ENCODE peak calls at places on chromosomes 11 and 22, in ten cellular contexts. One of them, this sample, is unnamed.

GRCh38 chr11:2420502-2421225 is 20.1 kb downstream of the TSSC4 start:
- DNase-seq in neural progenitor cell: peak
- DNase-seq in right lobe of liver: peak
- DNase-seq in left lung: peak
- DNase-seq in PC-3: peak
- DNase-seq in adrenal gland: peak
- DNase-seq in MM.1S: peak
- DNase-seq in ovary: peak
- DNase-seq in pancreas: peak
- DNase-seq in uterus: peak
- DNase-seq in this sample: peak

GRCh38 chr11:128269466-128269865 is 317.9 kb downstream of the ETS1 start:
- DNase-seq in neural progenitor cell: no peak
- DNase-seq in right lobe of liver: no peak
- DNase-seq in left lung: no peak
- DNase-seq in PC-3: no peak
- DNase-seq in adrenal gland: no peak
- DNase-seq in MM.1S: no peak
- DNase-seq in ovary: no peak
- DNase-seq in pancreas: no peak
- DNase-seq in uterus: no peak
- DNase-seq in this sample: no peak

GRCh38 chr11:5938603-5938965 is 3.5 kb upstream of the OR56A3 start:
- DNase-seq in neural progenitor cell: no peak
- DNase-seq in right lobe of liver: no peak
- DNase-seq in left lung: no peak
- DNase-seq in PC-3: no peak
- DNase-seq in adrenal gland: no peak
- DNase-seq in MM.1S: no peak
- DNase-seq in ovary: no peak
- DNase-seq in pancreas: no peak
- DNase-seq in uterus: no peak
- DNase-seq in this sample: no peak

GRCh38 chr11:67381244-67381972 is 8.0 kb upstream of the CLCF1 start:
- DNase-seq in neural progenitor cell: no peak
- DNase-seq in right lobe of liver: no peak
- DNase-seq in left lung: no peak
- DNase-seq in PC-3: no peak
- DNase-seq in adrenal gland: peak
- DNase-seq in MM.1S: no peak
- DNase-seq in ovary: no peak
- DNase-seq in pancreas: no peak
- DNase-seq in uterus: no peak
- DNase-seq in this sample: no peak

GRCh38 chr11:1744879-1745700 is 5.3 kb downstream of the IFITM10 start:
- DNase-seq in neural progenitor cell: no peak
- DNase-seq in right lobe of liver: peak
- DNase-seq in left lung: peak
- DNase-seq in PC-3: no peak
- DNase-seq in adrenal gland: peak
- DNase-seq in MM.1S: no peak
- DNase-seq in ovary: no peak
- DNase-seq in pancreas: peak
- DNase-seq in uterus: no peak
- DNase-seq in this sample: peak

GRCh38 chr11:114912826-114913225 is 234.5 kb downstream of the NXPE2 start:
- DNase-seq in neural progenitor cell: no peak
- DNase-seq in right lobe of liver: no peak
- DNase-seq in left lung: no peak
- DNase-seq in PC-3: no peak
- DNase-seq in adrenal gland: no peak
- DNase-seq in MM.1S: no peak
- DNase-seq in ovary: no peak
- DNase-seq in pancreas: no peak
- DNase-seq in uterus: no peak
- DNase-seq in this sample: no peak

GRCh38 chr11:108616549-108616948 is 23.0 kb upstream of the EXPH5 start:
- DNase-seq in neural progenitor cell: no peak
- DNase-seq in right lobe of liver: no peak
- DNase-seq in left lung: no peak
- DNase-seq in PC-3: peak
- DNase-seq in adrenal gland: no peak
- DNase-seq in MM.1S: no peak
- DNase-seq in ovary: no peak
- DNase-seq in pancreas: no peak
- DNase-seq in uterus: no peak
- DNase-seq in this sample: no peak

GRCh38 chr22:40407021-40407761 is 36.8 kb downstream of the SGSM3 start:
- DNase-seq in neural progenitor cell: no peak
- DNase-seq in right lobe of liver: no peak
- DNase-seq in left lung: no peak
- DNase-seq in PC-3: no peak
- DNase-seq in adrenal gland: no peak
- DNase-seq in MM.1S: no peak
- DNase-seq in ovary: no peak
- DNase-seq in pancreas: peak
- DNase-seq in uterus: no peak
- DNase-seq in this sample: no peak

GRCh38 chr11:19241260-19242183 is 777 bp upstream of the E2F8 start:
- DNase-seq in neural progenitor cell: peak
- DNase-seq in right lobe of liver: peak
- DNase-seq in left lung: peak
- DNase-seq in PC-3: peak
- DNase-seq in adrenal gland: peak
- DNase-seq in MM.1S: peak
- DNase-seq in ovary: no peak
- DNase-seq in pancreas: peak
- DNase-seq in uterus: no peak
- DNase-seq in this sample: peak

GRCh38 chr11:67640021-67640757 is 626 bp upstream of the TBX10 start:
- DNase-seq in neural progenitor cell: peak
- DNase-seq in right lobe of liver: peak
- DNase-seq in left lung: peak
- DNase-seq in PC-3: peak
- DNase-seq in adrenal gland: peak
- DNase-seq in MM.1S: peak
- DNase-seq in ovary: peak
- DNase-seq in pancreas: peak
- DNase-seq in uterus: no peak
- DNase-seq in this sample: peak

GRCh38 chr11:18844753-18845367 is 53.3 kb upstream of the PTPN5 start:
- DNase-seq in neural progenitor cell: peak
- DNase-seq in right lobe of liver: no peak
- DNase-seq in left lung: no peak
- DNase-seq in PC-3: peak
- DNase-seq in adrenal gland: no peak
- DNase-seq in MM.1S: peak
- DNase-seq in ovary: no peak
- DNase-seq in pancreas: no peak
- DNase-seq in uterus: no peak
- DNase-seq in this sample: no peak

GRCh38 chr11:55714982-55715888 is 53.2 kb downstream of the OR4C6 start:
- DNase-seq in neural progenitor cell: no peak
- DNase-seq in right lobe of liver: no peak
- DNase-seq in left lung: no peak
- DNase-seq in PC-3: peak
- DNase-seq in adrenal gland: no peak
- DNase-seq in MM.1S: peak
- DNase-seq in ovary: no peak
- DNase-seq in pancreas: no peak
- DNase-seq in uterus: no peak
- DNase-seq in this sample: no peak

GRCh38 chr22:39276461-39277134 is 31.8 kb upstream of the PDGFB start:
- DNase-seq in neural progenitor cell: no peak
- DNase-seq in right lobe of liver: no peak
- DNase-seq in left lung: no peak
- DNase-seq in PC-3: peak
- DNase-seq in adrenal gland: no peak
- DNase-seq in MM.1S: no peak
- DNase-seq in ovary: no peak
- DNase-seq in pancreas: no peak
- DNase-seq in uterus: no peak
- DNase-seq in this sample: no peak

GRCh38 chr22:33477131-33478111 is 419.2 kb upstream of the SYN3 start:
- DNase-seq in neural progenitor cell: no peak
- DNase-seq in right lobe of liver: no peak
- DNase-seq in left lung: no peak
- DNase-seq in PC-3: no peak
- DNase-seq in adrenal gland: no peak
- DNase-seq in MM.1S: no peak
- DNase-seq in ovary: no peak
- DNase-seq in pancreas: no peak
- DNase-seq in uterus: no peak
- DNase-seq in this sample: no peak

GRCh38 chr22:37244922-37245722 is 1.1 kb upstream of the RAC2 start:
- DNase-seq in neural progenitor cell: no peak
- DNase-seq in right lobe of liver: no peak
- DNase-seq in left lung: peak
- DNase-seq in PC-3: no peak
- DNase-seq in adrenal gland: no peak
- DNase-seq in MM.1S: peak
- DNase-seq in ovary: no peak
- DNase-seq in pancreas: no peak
- DNase-seq in uterus: no peak
- DNase-seq in this sample: no peak

GRCh38 chr11:68350759-68351449 is 38.5 kb downstream of the LRP5 start:
- DNase-seq in neural progenitor cell: peak
- DNase-seq in right lobe of liver: no peak
- DNase-seq in left lung: no peak
- DNase-seq in PC-3: no peak
- DNase-seq in adrenal gland: no peak
- DNase-seq in MM.1S: no peak
- DNase-seq in ovary: no peak
- DNase-seq in pancreas: no peak
- DNase-seq in uterus: no peak
- DNase-seq in this sample: no peak

GRCh38 chr11:72413914-72414628 is 20.3 kb downstream of the CLPB start:
- DNase-seq in neural progenitor cell: peak
- DNase-seq in right lobe of liver: peak
- DNase-seq in left lung: peak
- DNase-seq in PC-3: peak
- DNase-seq in adrenal gland: peak
- DNase-seq in MM.1S: peak
- DNase-seq in ovary: peak
- DNase-seq in pancreas: peak
- DNase-seq in uterus: peak
- DNase-seq in this sample: peak

GRCh38 chr11:63560506-63561179 is 2.5 kb downstream of the PLAAT2 start:
- DNase-seq in neural progenitor cell: no peak
- DNase-seq in right lobe of liver: no peak
- DNase-seq in left lung: no peak
- DNase-seq in PC-3: peak
- DNase-seq in adrenal gland: no peak
- DNase-seq in MM.1S: no peak
- DNase-seq in ovary: no peak
- DNase-seq in pancreas: no peak
- DNase-seq in uterus: no peak
- DNase-seq in this sample: no peak

GRCh38 chr22:43213066-43213465 is 26.1 kb upstream of the TTLL12 start:
- DNase-seq in neural progenitor cell: peak
- DNase-seq in right lobe of liver: no peak
- DNase-seq in left lung: peak
- DNase-seq in PC-3: no peak
- DNase-seq in adrenal gland: no peak
- DNase-seq in MM.1S: no peak
- DNase-seq in ovary: no peak
- DNase-seq in pancreas: no peak
- DNase-seq in uterus: no peak
- DNase-seq in this sample: no peak

GRCh38 chr22:46684706-46685105 is 53.3 kb downstream of the CERK start:
- DNase-seq in neural progenitor cell: no peak
- DNase-seq in right lobe of liver: no peak
- DNase-seq in left lung: no peak
- DNase-seq in PC-3: no peak
- DNase-seq in adrenal gland: no peak
- DNase-seq in MM.1S: no peak
- DNase-seq in ovary: no peak
- DNase-seq in pancreas: no peak
- DNase-seq in uterus: no peak
- DNase-seq in this sample: no peak

GRCh38 chr11:115581871-115582639 is 77.8 kb upstream of the CADM1 start:
- DNase-seq in neural progenitor cell: peak
- DNase-seq in right lobe of liver: no peak
- DNase-seq in left lung: no peak
- DNase-seq in PC-3: no peak
- DNase-seq in adrenal gland: no peak
- DNase-seq in MM.1S: no peak
- DNase-seq in ovary: no peak
- DNase-seq in pancreas: no peak
- DNase-seq in uterus: no peak
- DNase-seq in this sample: no peak

GRCh38 chr11:64604458-64605247 is 13.6 kb downstream of the SLC22A12 start:
- DNase-seq in neural progenitor cell: no peak
- DNase-seq in right lobe of liver: no peak
- DNase-seq in left lung: no peak
- DNase-seq in PC-3: no peak
- DNase-seq in adrenal gland: no peak
- DNase-seq in MM.1S: no peak
- DNase-seq in ovary: no peak
- DNase-seq in pancreas: no peak
- DNase-seq in uterus: no peak
- DNase-seq in this sample: no peak
- H3K4me3 ChIP-seq in neural progenitor cell: no peak
- H3K4me3 ChIP-seq in right lobe of liver: no peak
- H3K4me3 ChIP-seq in left lung: no peak
- H3K4me3 ChIP-seq in PC-3: no peak
- H3K4me3 ChIP-seq in adrenal gland: no peak
- H3K4me3 ChIP-seq in MM.1S: no peak
- H3K4me3 ChIP-seq in ovary: no peak
- H3K4me3 ChIP-seq in pancreas: no peak
- H3K4me3 ChIP-seq in uterus: no peak
- H3K4me3 ChIP-seq in this sample: no peak

GRCh38 chr11:44709966-44710365 is 16.8 kb upstream of the TSPAN18 start:
- DNase-seq in neural progenitor cell: no peak
- DNase-seq in right lobe of liver: no peak
- DNase-seq in left lung: no peak
- DNase-seq in PC-3: peak
- DNase-seq in adrenal gland: peak
- DNase-seq in MM.1S: no peak
- DNase-seq in ovary: no peak
- DNase-seq in pancreas: no peak
- DNase-seq in uterus: no peak
- DNase-seq in this sample: no peak
- H3K27ac ChIP-seq in neural progenitor cell: no peak
- H3K27ac ChIP-seq in right lobe of liver: no peak
- H3K27ac ChIP-seq in left lung: no peak
- H3K27ac ChIP-seq in PC-3: no peak
- H3K27ac ChIP-seq in adrenal gland: no peak
- H3K27ac ChIP-seq in MM.1S: no peak
- H3K27ac ChIP-seq in ovary: no peak
- H3K27ac ChIP-seq in pancreas: no peak
- H3K27ac ChIP-seq in uterus: no peak
- H3K27ac ChIP-seq in this sample: no peak

GRCh38 chr22:29914165-29914564 is 31.2 kb downstream of the MTMR3 start:
- DNase-seq in neural progenitor cell: no peak
- DNase-seq in right lobe of liver: no peak
- DNase-seq in left lung: no peak
- DNase-seq in PC-3: peak
- DNase-seq in adrenal gland: no peak
- DNase-seq in MM.1S: no peak
- DNase-seq in ovary: no peak
- DNase-seq in pancreas: no peak
- DNase-seq in uterus: no peak
- DNase-seq in this sample: no peak
- H3K4me3 ChIP-seq in neural progenitor cell: peak
- H3K4me3 ChIP-seq in right lobe of liver: no peak
- H3K4me3 ChIP-seq in left lung: no peak
- H3K4me3 ChIP-seq in PC-3: no peak
- H3K4me3 ChIP-seq in adrenal gland: no peak
- H3K4me3 ChIP-seq in MM.1S: no peak
- H3K4me3 ChIP-seq in ovary: no peak
- H3K4me3 ChIP-seq in pancreas: no peak
- H3K4me3 ChIP-seq in uterus: no peak
- H3K4me3 ChIP-seq in this sample: no peak

GRCh38 chr11:46247664-46248063 is 29.8 kb upstream of the CREB3L1 start:
- DNase-seq in neural progenitor cell: peak
- DNase-seq in right lobe of liver: no peak
- DNase-seq in left lung: no peak
- DNase-seq in PC-3: peak
- DNase-seq in adrenal gland: peak
- DNase-seq in MM.1S: peak
- DNase-seq in ovary: no peak
- DNase-seq in pancreas: peak
- DNase-seq in uterus: no peak
- DNase-seq in this sample: no peak
- H3K27ac ChIP-seq in neural progenitor cell: no peak
- H3K27ac ChIP-seq in right lobe of liver: no peak
- H3K27ac ChIP-seq in left lung: no peak
- H3K27ac ChIP-seq in PC-3: peak
- H3K27ac ChIP-seq in adrenal gland: no peak
- H3K27ac ChIP-seq in MM.1S: no peak
- H3K27ac ChIP-seq in ovary: no peak
- H3K27ac ChIP-seq in pancreas: no peak
- H3K27ac ChIP-seq in uterus: no peak
- H3K27ac ChIP-seq in this sample: no peak